ENCODE peak calls at places on chromosome 11, in four cellular contexts. One of them, this sample, is unnamed.

GRCh38 chr11:73205666-73206343 is 12.3 kb upstream of the P2RY2 start:
- DNase-seq in A549: no peak
- DNase-seq in WTC11: no peak
- DNase-seq in H1: no peak
- DNase-seq in this sample: no peak

GRCh38 chr11:15123849-15124248 is 9.1 kb downstream of the INSC start:
- DNase-seq in A549: peak
- DNase-seq in WTC11: no peak
- DNase-seq in H1: no peak
- DNase-seq in this sample: no peak

GRCh38 chr11:96061730-96062524 is 138.0 kb upstream of the MTMR2 start:
- DNase-seq in A549: no peak
- DNase-seq in WTC11: no peak
- DNase-seq in H1: no peak
- DNase-seq in this sample: no peak

GRCh38 chr11:128323381-128323780 is 264.0 kb downstream of the ETS1 start:
- DNase-seq in A549: no peak
- DNase-seq in WTC11: no peak
- DNase-seq in H1: no peak
- DNase-seq in this sample: no peak

GRCh38 chr11:58844600-58844999 is at the start of gene GLYATL2:
- DNase-seq in A549: no peak
- DNase-seq in WTC11: no peak
- DNase-seq in H1: no peak
- DNase-seq in this sample: no peak

GRCh38 chr11:59206635-59207034 is 6.1 kb downstream of the MPEG1 start:
- DNase-seq in A549: peak
- DNase-seq in WTC11: peak
- DNase-seq in H1: peak
- DNase-seq in this sample: peak

GRCh38 chr11:115363921-115364320 is 140.3 kb downstream of the CADM1 start:
- DNase-seq in A549: no peak
- DNase-seq in WTC11: no peak
- DNase-seq in H1: no peak
- DNase-seq in this sample: no peak

GRCh38 chr11:65524010-65524746 is 705 bp upstream of the SCYL1 start:
- DNase-seq in A549: no peak
- DNase-seq in WTC11: no peak
- DNase-seq in H1: peak
- DNase-seq in this sample: peak

GRCh38 chr11:97732011-97732632 is 1288.6 kb upstream of the CNTN5 start:
- DNase-seq in A549: no peak
- DNase-seq in WTC11: no peak
- DNase-seq in H1: no peak
- DNase-seq in this sample: no peak

GRCh38 chr11:82267186-82267585 is 466.5 kb downstream of the FAM181B start:
- DNase-seq in A549: no peak
- DNase-seq in WTC11: no peak
- DNase-seq in H1: no peak
- DNase-seq in this sample: no peak

GRCh38 chr11:71354394-71355105 is 93.6 kb downstream of the DHCR7 start:
- DNase-seq in A549: no peak
- DNase-seq in WTC11: no peak
- DNase-seq in H1: no peak
- DNase-seq in this sample: no peak

GRCh38 chr11:914204-914603 is 3.6 kb upstream of the CHID1 start:
- DNase-seq in A549: no peak
- DNase-seq in WTC11: no peak
- DNase-seq in H1: no peak
- DNase-seq in this sample: no peak

GRCh38 chr11:77468527-77468926 is 5.4 kb downstream of the PAK1 start:
- DNase-seq in A549: no peak
- DNase-seq in WTC11: no peak
- DNase-seq in H1: no peak
- DNase-seq in this sample: no peak

GRCh38 chr11:95799531-95799930 is 9.2 kb downstream of the CEP57 start:
- DNase-seq in A549: no peak
- DNase-seq in WTC11: no peak
- DNase-seq in H1: no peak
- DNase-seq in this sample: no peak

GRCh38 chr11:47406896-47407745 is 1.3 kb upstream of the SLC39A13 start:
- DNase-seq in A549: no peak
- DNase-seq in WTC11: peak
- DNase-seq in H1: no peak
- DNase-seq in this sample: no peak

GRCh38 chr11:45093761-45094455 is 52.5 kb upstream of the PRDM11 start:
- DNase-seq in A549: no peak
- DNase-seq in WTC11: no peak
- DNase-seq in H1: no peak
- DNase-seq in this sample: no peak

GRCh38 chr11:45092901-45093760 is 53.3 kb upstream of the PRDM11 start:
- DNase-seq in A549: no peak
- DNase-seq in WTC11: no peak
- DNase-seq in H1: no peak
- DNase-seq in this sample: no peak

GRCh38 chr11:45095691-45096010 is 50.8 kb upstream of the PRDM11 start:
- DNase-seq in A549: no peak
- DNase-seq in WTC11: no peak
- DNase-seq in H1: peak
- DNase-seq in this sample: no peak

GRCh38 chr11:45096636-45097035 is 49.8 kb upstream of the PRDM11 start:
- DNase-seq in A549: no peak
- DNase-seq in WTC11: no peak
- DNase-seq in H1: peak
- DNase-seq in this sample: no peak

DNA sequence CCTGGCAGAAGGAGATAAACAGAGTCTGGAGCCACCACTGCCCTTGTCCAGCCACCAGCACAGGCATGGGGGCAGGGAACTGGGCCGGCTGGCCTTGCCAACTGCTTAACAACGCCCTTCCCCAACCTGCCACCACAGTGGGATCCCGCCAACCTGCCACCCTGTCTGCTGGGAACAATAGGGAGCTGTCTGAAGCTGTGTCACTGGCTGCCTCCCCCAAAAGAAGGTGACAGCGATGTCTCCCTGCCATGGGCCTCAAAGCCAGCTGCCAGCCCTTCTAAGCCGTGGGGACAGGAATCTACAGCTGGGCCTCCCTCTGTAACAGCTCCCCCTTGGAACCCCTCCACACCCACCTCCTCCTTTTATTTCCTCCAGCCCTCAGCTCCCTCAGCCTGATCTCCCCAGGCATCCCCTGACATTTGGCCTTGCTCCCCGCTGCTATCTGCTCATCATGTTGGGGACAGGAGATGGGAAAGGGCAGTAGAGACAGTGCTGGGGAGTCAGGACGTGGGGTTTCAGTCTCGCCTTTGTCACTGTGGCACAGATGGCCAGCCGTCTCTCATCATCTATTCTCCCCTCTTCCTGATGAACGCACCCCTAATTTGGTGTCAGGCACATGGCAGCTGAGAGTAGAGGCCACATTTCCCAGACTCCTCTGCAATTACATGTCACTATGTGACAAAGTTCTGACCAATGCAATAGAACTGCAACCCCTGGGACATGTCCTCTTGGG is 51.3 kb upstream of the PRDM11 start:
- DNase-seq in A549: no peak
- DNase-seq in WTC11: no peak
- DNase-seq in H1: no peak
- DNase-seq in this sample: no peak
- TF ChIP-seq JUN in A549: no peak
- TF ChIP-seq JUN in WTC11: no peak
- TF ChIP-seq JUN in H1: no peak
- TF ChIP-seq JUN in this sample: no peak

DNA sequence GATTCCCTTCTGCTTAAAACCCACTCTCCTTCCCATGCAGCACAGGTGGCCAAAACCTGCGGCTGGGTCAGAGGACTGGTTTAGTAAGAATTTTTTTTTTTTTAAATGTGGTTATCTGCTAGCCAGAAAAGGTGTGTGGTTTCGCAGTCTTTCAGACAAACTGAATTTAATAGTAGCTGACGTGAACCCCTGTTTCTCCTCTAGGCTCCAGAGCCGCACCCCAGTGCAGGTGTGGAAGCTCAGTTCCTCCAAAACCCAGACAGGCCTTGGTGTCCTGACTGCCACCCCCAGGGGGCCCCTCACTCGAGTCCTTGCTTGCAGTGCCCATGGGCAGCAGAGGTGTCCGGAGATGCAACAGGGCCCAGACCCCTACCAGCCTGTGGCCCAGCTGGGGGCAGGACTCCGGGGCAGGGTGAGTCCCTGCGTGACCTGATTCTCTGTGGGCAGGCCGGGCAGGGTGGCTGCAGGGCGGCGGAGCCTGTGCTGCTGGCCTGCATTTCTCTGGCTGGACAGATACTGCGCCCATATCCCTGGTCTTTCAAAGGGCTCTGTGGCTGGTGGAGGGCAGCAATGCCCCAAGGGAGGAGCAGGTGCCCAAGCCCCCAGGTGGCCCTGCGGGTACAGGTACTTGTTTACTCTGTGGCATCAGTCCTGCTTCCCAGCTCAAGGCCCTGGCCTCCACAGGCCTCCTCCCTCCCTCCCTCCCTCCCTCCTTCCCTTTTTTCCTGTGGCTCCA is 15.2 kb downstream of the KCNQ1 start:
- DNase-seq in A549: no peak
- DNase-seq in WTC11: no peak
- DNase-seq in H1: no peak
- DNase-seq in this sample: no peak
- TF ChIP-seq JUN in A549: no peak
- TF ChIP-seq JUN in WTC11: no peak
- TF ChIP-seq JUN in H1: no peak
- TF ChIP-seq JUN in this sample: no peak

DNA sequence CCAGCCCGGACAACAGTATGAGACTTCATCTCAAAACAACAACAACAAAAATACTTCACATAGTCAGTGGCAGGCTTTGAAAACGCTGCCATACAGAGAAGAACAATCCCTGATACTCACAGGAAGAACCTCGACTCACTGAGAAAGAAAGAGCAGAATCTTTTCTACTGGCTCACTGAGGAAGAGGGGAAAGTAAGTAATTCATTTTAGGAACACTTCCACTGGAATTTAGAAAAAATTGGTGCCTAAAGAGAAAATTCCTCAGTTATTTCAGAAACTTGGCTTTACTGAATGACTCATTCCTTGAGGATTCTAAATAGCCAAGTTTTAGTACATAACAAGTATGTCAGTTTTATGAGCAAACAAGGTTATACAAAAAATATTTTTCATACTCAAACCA is 12.3 kb downstream of the NARS2 start:
- DNase-seq in A549: peak
- DNase-seq in WTC11: no peak
- DNase-seq in H1: no peak
- DNase-seq in this sample: no peak
- TF ChIP-seq JUN in A549: no peak
- TF ChIP-seq JUN in WTC11: no peak
- TF ChIP-seq JUN in H1: no peak
- TF ChIP-seq JUN in this sample: no peak

GRCh38 chr11:67178878-67179277 is 59.8 kb downstream of the KDM2A start:
- DNase-seq in A549: no peak
- DNase-seq in WTC11: no peak
- DNase-seq in H1: no peak
- DNase-seq in this sample: no peak

GRCh38 chr11:67174311-67174710 is 55.2 kb downstream of the KDM2A start:
- DNase-seq in A549: no peak
- DNase-seq in WTC11: no peak
- DNase-seq in H1: no peak
- DNase-seq in this sample: no peak

GRCh38 chr11:67179892-67180490 is 60.9 kb downstream of the KDM2A start:
- DNase-seq in A549: no peak
- DNase-seq in WTC11: no peak
- DNase-seq in H1: no peak
- DNase-seq in this sample: no peak

GRCh38 chr11:67178421-67178820 is 59.4 kb downstream of the KDM2A start:
- DNase-seq in A549: no peak
- DNase-seq in WTC11: no peak
- DNase-seq in H1: no peak
- DNase-seq in this sample: no peak

GRCh38 chr11:67177399-67178281 is 58.6 kb downstream of the KDM2A start:
- DNase-seq in A549: no peak
- DNase-seq in WTC11: no peak
- DNase-seq in H1: no peak
- DNase-seq in this sample: no peak
- TF ChIP-seq JUN in A549: no peak
- TF ChIP-seq JUN in WTC11: no peak
- TF ChIP-seq JUN in H1: no peak
- TF ChIP-seq JUN in this sample: no peak

GRCh38 chr11:76281558-76281906 is 75.2 kb upstream of the WNT11 start:
- DNase-seq in A549: no peak
- DNase-seq in WTC11: no peak
- DNase-seq in H1: no peak
- DNase-seq in this sample: no peak
- TF ChIP-seq JUN in A549: no peak
- TF ChIP-seq JUN in WTC11: no peak
- TF ChIP-seq JUN in H1: no peak
- TF ChIP-seq JUN in this sample: no peak

DNA sequence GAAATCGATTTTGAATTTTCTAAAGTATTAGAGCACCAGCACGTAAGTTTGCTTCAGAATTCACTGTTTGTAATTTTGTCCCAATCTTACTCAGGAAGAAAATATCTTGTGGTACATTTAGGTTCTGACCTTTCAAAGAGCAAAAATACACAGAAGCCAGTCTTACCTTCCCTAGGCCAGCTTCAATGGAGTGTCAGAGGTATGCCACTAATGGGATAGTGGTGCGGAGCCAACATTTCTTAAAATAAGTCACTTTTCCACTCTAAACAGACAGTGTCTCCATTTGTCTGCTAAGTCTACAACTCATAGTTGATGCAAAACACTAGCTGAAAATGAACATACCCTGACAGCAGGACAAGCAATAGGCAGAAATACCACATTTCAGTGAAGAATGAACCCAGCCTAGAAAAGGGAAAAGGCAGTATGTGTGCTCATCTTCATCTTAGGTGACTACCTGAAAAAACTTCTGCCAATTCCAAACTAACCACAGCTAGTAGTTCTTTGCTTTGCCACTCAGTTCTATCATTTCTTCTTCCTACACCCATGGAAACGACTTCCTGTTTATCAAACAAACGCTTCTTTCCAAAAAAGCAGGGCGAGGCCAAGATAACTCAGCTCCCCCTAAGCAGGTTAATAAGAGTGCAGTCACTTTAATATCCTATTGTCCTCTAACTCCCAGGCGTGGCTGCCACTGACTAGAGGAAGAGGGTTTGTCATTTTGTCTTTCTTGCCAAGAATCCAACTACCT is 94.0 kb upstream of the APOA1 start:
- DNase-seq in A549: no peak
- DNase-seq in WTC11: no peak
- DNase-seq in H1: no peak
- DNase-seq in this sample: peak
- TF ChIP-seq JUN in A549: no peak
- TF ChIP-seq JUN in WTC11: no peak
- TF ChIP-seq JUN in H1: no peak
- TF ChIP-seq JUN in this sample: no peak

GRCh38 chr11:45423475-45424081 is 137.4 kb upstream of the SYT13 start:
- DNase-seq in A549: no peak
- DNase-seq in WTC11: no peak
- DNase-seq in H1: no peak
- DNase-seq in this sample: no peak

GRCh38 chr11:45429719-45430118 is 143.6 kb upstream of the SYT13 start:
- DNase-seq in A549: no peak
- DNase-seq in WTC11: no peak
- DNase-seq in H1: no peak
- DNase-seq in this sample: no peak

GRCh38 chr11:45423036-45423435 is 136.9 kb upstream of the SYT13 start:
- DNase-seq in A549: no peak
- DNase-seq in WTC11: no peak
- DNase-seq in H1: no peak
- DNase-seq in this sample: no peak

GRCh38 chr11:45424781-45425180 is 138.6 kb upstream of the SYT13 start:
- DNase-seq in A549: no peak
- DNase-seq in WTC11: no peak
- DNase-seq in H1: no peak
- DNase-seq in this sample: no peak
- TF ChIP-seq JUN in A549: no peak
- TF ChIP-seq JUN in WTC11: no peak
- TF ChIP-seq JUN in H1: no peak
- TF ChIP-seq JUN in this sample: no peak